ENCODE peak calls at places on chromosomes 5 and 9, in four cellular contexts. K is astrocyte of the cerebellum, S is fibroblast of lung, M is pancreas. I is an unnamed sample.

GRCh38 chr5:76204713-76205112 is 121.5 kb downstream of the SV2C start:
- DNase-seq in K (no peak), S (no peak), M (no peak), I (no peak)

GRCh38 chr5:156699147-156699546 is 150.9 kb upstream of the PPP1R2B start:
- DNase-seq in K (no peak), S (no peak), M (no peak), I (no peak)

GRCh38 chr9:111020594-111020993 is 17.7 kb downstream of the LPAR1 start:
- DNase-seq in K (no peak), S (no peak), M (no peak), I (no peak)

GRCh38 chr5:142915840-142916424 is 145.8 kb downstream of the ARHGAP26 start:
- DNase-seq in K (no peak), S (peak; percentile 27), M (no peak), I (no peak)

GRCh38 chr5:83711982-83712601 is 8.6 kb downstream of the HAPLN1 start:
- DNase-seq in K (peak; percentile 47), S (peak; percentile 54), M (no peak), I (no peak)

GRCh38 chr9:95091574-95091970 is 225.9 kb downstream of the FANCC start:
- DNase-seq in K (peak; percentile 48), S (peak; percentile 40), M (peak; percentile 46), I (peak; percentile 86)

GRCh38 chr9:71254592-71255277 is 133.3 kb upstream of the TRPM3 start:
- DNase-seq in K (no peak), S (no peak), M (no peak), I (no peak)

GRCh38 chr5:91541696-91542095 is 158.6 kb upstream of the ARRDC3 start:
- DNase-seq in K (peak; percentile 15), S (peak; percentile 39), M (no peak), I (no peak)

GRCh38 chr9:92359380-92360007 is 33.7 kb downstream of the CENPP start:
- DNase-seq in K (no peak), S (no peak), M (no peak), I (no peak)

GRCh38 chr5:16871746-16872339 is 64.2 kb downstream of the MYO10 start:
- DNase-seq in K (no peak), S (peak; percentile 94), M (no peak), I (peak; percentile 79)

GRCh38 chr9:132732326-132732725 is 62.1 kb downstream of the GTF3C4 start:
- DNase-seq in K (no peak), S (no peak), M (no peak), I (no peak)

GRCh38 chr5:154397652-154398406 is 48.0 kb upstream of the SAP30L start:
- DNase-seq in K (no peak), S (no peak), M (peak; percentile 85), I (no peak)

GRCh38 chr5:100595152-100595811 is 60.1 kb downstream of the FAM174A start:
- DNase-seq in K (peak; percentile 94), S (peak; percentile 97), M (peak; percentile 35), I (peak; percentile 76)

GRCh38 chr9:35619800-35620158 is 1.6 kb upstream of the CD72 start:
- DNase-seq in K (no peak), S (no peak), M (no peak), I (no peak)

GRCh38 chr9:6226696-6227095 is 11.1 kb downstream of the IL33 start:
- DNase-seq in K (peak; percentile 67), S (peak; percentile 45), M (no peak), I (no peak)

GRCh38 chr9:126126012-126126411 is 200.6 kb upstream of the MVB12B start:
- DNase-seq in K (no peak), S (no peak), M (no peak), I (no peak)

GRCh38 chr5:1661831-1662558 is 137.6 kb downstream of the MRPL36 start:
- DNase-seq in K (no peak), S (no peak), M (no peak), I (no peak)

GRCh38 chr9:79165006-79165405 is 406.8 kb upstream of the TLE4 start:
- DNase-seq in K (no peak), S (peak; percentile 80), M (no peak), I (no peak)

GRCh38 chr5:8628521-8628920 is 759.6 kb downstream of the MTRR start:
- DNase-seq in K (no peak), S (no peak), M (no peak), I (no peak)

GRCh38 chr9:112532427-112532826 is 45.8 kb downstream of the KIAA1958 start:
- DNase-seq in K (peak; percentile 27), S (peak; percentile 89), M (no peak), I (no peak)

GRCh38 chr5:72402381-72402890 is 82.3 kb downstream of the PTCD2 start:
- DNase-seq in K (no peak), S (peak; percentile 45), M (no peak), I (peak; percentile 83)

DNA sequence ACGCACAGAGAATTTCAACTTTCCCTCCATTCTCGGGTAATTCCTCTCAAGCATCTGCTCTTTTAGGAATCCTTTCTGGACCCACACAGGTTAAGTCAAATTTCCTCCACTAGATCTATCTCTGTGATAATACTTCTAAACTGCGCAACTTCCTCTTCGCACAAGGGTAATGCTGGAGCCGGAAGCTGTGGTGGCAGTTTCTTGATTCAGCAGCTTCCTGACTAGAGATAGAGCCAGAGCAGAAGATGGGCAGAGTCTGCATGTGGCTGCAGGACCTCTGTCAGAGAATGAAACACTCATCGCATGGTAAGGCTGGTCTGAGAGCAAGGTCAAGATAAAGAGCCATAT is 11.1 kb upstream of the CDC42SE2 start:
- DNase-seq in K (no peak), S (no peak), M (no peak), I (no peak)
- H3K4me3 ChIP-seq in K (no peak overlapping the region), S (no peak overlapping the region), M (no peak overlapping the region), I (no peak overlapping the region)

DNA sequence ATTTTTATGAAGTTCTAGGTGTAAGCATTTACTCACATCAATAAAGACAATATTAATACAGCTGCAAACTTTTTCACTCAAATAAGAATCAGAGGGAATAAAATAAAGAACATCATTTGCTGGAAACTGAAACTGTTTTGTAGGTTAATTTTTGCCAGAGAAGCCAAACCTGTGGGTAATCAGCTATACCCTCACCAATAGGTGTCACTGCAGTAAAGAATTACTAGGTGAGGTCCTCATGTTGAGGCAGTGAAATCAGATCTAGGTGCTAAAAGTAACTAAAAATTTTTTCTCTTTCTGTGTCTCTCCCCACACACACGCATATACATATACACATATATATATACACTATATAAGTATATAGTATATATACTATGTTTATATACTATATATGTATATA is 1016.3 kb upstream of the SEMA6A start:
- DNase-seq in K (peak; percentile 24), S (peak; percentile 26), M (no peak), I (no peak)
- TF ChIP-seq CTCF in K (peak; percentile 55), S (peak; percentile 32), M (no peak), I (peak; percentile 43)

DNA sequence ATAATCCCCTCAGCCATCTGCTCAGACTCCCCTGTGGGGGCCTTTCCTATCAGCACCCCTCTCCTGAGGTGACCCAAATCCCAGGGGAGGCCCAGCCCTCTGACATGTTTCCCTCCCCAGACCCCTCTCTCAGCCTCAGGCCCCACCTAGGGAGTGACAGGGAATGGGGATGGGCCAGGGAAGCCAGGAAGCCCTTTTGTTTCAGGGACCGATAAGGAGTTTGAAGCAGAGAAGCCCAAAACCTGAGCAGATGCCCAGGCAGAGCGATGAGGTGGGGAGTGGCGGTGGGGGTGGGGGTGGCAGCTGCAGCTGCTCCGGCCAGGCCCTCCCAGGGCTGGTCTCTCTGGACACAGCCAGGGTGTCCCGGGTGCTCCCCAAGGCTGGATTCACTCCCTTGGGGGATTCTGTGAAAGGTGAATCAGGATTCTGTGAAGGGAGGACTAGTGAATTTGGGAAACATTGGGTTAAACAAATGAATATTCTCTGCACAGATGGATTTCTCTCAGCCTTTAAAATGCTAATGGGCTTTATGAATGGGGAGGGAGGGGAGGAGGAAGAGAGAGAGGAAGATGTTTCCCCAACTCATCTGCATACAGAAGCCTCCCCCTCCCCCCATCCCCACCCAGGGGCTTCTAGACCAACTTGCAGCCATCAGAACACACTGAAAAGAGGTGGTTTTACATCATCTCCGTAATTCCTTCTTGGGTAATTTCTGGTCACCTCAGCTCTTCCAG is 17.4 kb downstream of the AKNA start:
- DNase-seq in K (no peak), S (no peak), M (no peak), I (no peak)
- H3K4me3 ChIP-seq in K (no peak overlapping the region), S (no peak overlapping the region), M (no peak overlapping the region), I (no peak overlapping the region)

GRCh38 chr5:32990593-32991415 is 279.7 kb downstream of the NPR3 start:
- DNase-seq in K (no peak), S (no peak), M (no peak), I (no peak)
- TF ChIP-seq CTCF in K (no peak), S (no peak), M (no peak), I (no peak)

DNA sequence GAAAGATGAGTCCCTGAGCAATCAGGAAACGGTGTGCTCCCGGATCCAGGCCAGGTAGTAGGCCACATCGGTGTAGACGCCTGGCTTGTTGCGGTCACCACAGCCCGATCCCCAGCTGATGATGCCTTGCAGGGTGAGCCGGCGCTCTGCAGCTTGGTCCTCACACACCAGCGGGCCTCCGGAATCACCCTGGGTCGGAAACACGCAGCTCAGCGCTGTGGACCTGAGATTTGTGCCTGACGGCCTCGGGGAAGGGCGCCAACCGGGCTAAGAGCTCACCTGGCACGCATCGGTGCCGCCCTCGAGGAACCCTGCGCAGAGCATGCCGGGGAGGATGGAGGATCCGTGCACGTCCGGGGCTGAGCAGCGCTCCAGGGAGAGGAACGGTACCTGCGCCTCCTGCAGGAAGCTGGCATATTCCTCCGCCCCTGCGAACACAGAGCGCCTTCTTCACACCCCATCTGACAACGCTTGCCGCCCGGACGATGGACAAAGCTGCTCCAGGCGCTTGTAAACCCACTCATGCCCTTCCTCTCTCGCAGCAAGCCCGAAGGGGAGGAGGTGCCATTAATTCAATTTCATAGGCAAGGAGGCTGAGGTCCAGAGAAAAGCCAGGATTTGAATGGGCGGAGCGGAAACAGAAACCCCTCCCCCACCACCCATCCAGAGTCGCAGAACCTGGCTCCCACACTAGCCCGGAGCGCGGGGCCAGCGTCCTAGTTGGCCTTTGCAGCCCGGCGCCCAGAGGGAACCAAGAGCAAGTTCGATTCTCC is 2.0 kb upstream of the PFN3 start:
- DNase-seq in K (no peak), S (peak; percentile 43), M (peak; percentile 92), I (no peak)
- H3K4me3 ChIP-seq in K (peak overlapping the region; percentile 50), S (no peak overlapping the region), M (no peak overlapping the region), I (no peak overlapping the region)

DNA sequence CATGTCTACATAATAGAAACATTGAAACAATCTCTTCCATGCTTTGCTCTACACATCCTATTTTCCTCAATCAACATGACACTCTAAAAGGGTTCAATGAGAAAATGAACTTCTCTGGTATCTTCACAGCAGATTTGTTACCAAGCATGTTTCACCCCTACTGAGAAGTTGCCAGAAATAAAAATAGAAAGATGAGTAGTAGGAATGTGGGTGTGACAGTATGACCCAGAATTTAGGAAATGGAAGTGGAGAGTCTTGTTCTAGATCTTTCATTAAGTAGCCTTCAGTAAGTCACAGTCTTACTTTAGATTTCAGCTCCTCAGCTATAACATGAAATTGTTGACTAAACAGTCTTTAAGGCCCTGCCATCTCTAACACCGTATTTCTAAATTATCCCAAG is 581.8 kb downstream of the EFNA5 start:
- DNase-seq in K (no peak), S (no peak), M (no peak), I (no peak)
- TF ChIP-seq CTCF in K (no peak), S (no peak), M (no peak), I (no peak)

DNA sequence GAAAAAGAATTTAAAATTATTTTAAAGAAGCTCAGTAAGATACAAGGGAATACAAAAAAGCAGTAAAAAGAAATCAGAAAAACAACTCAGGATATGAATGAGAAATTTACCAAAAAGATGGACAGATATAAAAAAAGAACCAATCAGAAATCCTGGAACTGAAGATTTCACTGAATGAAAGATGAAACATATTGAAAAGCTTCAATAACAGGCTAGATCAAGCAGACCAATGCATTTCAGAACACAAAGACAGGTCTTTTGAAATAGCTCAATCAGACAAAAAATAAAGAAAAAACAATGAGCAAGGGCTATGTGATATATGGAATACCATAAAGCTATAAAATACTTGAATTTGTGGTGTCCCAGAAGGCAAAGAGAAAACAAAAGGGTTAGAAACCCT is 322.6 kb upstream of the POU5F2 start:
- DNase-seq in K (no peak), S (no peak), M (no peak), I (no peak)
- H3K4me3 ChIP-seq in K (no peak overlapping the region), S (no peak overlapping the region), M (no peak overlapping the region), I (no peak overlapping the region)

I was measured in BJ.